ENCODE peak calls at places on chromosomes 3 and 15, in four cellular contexts. Z, N, A and D are unnamed samples.

GRCh38 chr3:128610671-128611070 is 39.9 kb downstream of the RPN1 start:
- DNase-seq in Z (no peak), N (no peak), A (no peak), D (no peak)

GRCh38 chr3:144011251-144011799 is 39.7 kb downstream of the DIPK2A start:
- DNase-seq in Z (no peak), N (no peak), A (no peak), D (no peak)

GRCh38 chr15:52100807-52101206 is 11.8 kb downstream of the BCL2L10 start:
- DNase-seq in Z (no peak), N (peak; percentile 97), A (peak; percentile 68), D (no peak)

GRCh38 chr15:92033723-92034122 is 180.2 kb downstream of the SLCO3A1 start:
- DNase-seq in Z (no peak), N (no peak), A (no peak), D (no peak)

GRCh38 chr3:4406746-4407568 is 60.1 kb downstream of the SUMF1 start:
- DNase-seq in Z (no peak), N (no peak), A (no peak), D (no peak)

GRCh38 chr3:127066635-127067034 is 83.7 kb downstream of the PLXNA1 start:
- DNase-seq in Z (no peak), N (no peak), A (no peak), D (no peak)

GRCh38 chr15:41999290-42000285 is 21.3 kb downstream of the PLA2G4E start:
- DNase-seq in Z (no peak), N (no peak), A (no peak), D (no peak)

GRCh38 chr15:73947651-73948050 is 21.4 kb downstream of the LOXL1 start:
- DNase-seq in Z (no peak), N (no peak), A (peak; percentile 35), D (no peak)

GRCh38 chr3:12984023-12984823 is 89.0 kb downstream of the IQSEC1 start:
- DNase-seq in Z (peak; percentile 18), N (peak; percentile 69), A (peak; percentile 67), D (peak; percentile 67)

GRCh38 chr3:149381173-149382090 is 4.0 kb upstream of the TM4SF1 start:
- DNase-seq in Z (no peak), N (no peak), A (no peak), D (no peak)

GRCh38 chr15:50017522-50017921 is 101.5 kb downstream of the ATP8B4 start:
- DNase-seq in Z (no peak), N (no peak), A (no peak), D (no peak)

GRCh38 chr15:89740137-89740536 is 10.9 kb downstream of the MESP1 start:
- DNase-seq in Z (peak; percentile 36), N (peak; percentile 49), A (no peak), D (no peak)

GRCh38 chr3:72070005-72070404 is 285.1 kb upstream of the PROK2 start:
- DNase-seq in Z (no peak), N (no peak), A (no peak), D (no peak)

GRCh38 chr15:36373549-36373948 is 205.9 kb upstream of the CDIN1 start:
- DNase-seq in Z (no peak), N (no peak), A (no peak), D (no peak)

GRCh38 chr3:36906504-36907149 is 38.2 kb downstream of the TRANK1 start:
- DNase-seq in Z (no peak), N (peak; percentile 53), A (no peak), D (no peak)

GRCh38 chr3:62169871-62170660 is 203.3 kb downstream of the FEZF2 start:
- DNase-seq in Z (no peak), N (peak; percentile 67), A (no peak), D (no peak)

GRCh38 chr3:179526989-179527391 is 35.7 kb upstream of the ACTL6A start:
- DNase-seq in Z (no peak), N (peak; percentile 51), A (peak; percentile 42), D (no peak)

GRCh38 chr3:156373654-156374053 is 181.3 kb downstream of the SSR3 start:
- DNase-seq in Z (no peak), N (no peak), A (no peak), D (no peak)

GRCh38 chr15:90871097-90871715 is 2.8 kb downstream of the FURIN start:
- DNase-seq in Z (peak; percentile 25), N (peak; percentile 12), A (peak; percentile 68), D (no peak)

GRCh38 chr3:115660646-115661442 is 37.5 kb downstream of the GAP43 start:
- DNase-seq in Z (no peak), N (no peak), A (no peak), D (peak; percentile 44)

GRCh38 chr3:196843435-196844110 is 24.1 kb upstream of the SENP5 start:
- DNase-seq in Z (no peak), N (no peak), A (no peak), D (no peak)

GRCh38 chr3:169822983-169823382 is 10.3 kb upstream of the LRRC34 start:
- DNase-seq in Z (no peak), N (no peak), A (no peak), D (no peak)

GRCh38 chr3:36813320-36813719 is 49.0 kb upstream of the DCLK3 start:
- DNase-seq in Z (no peak), N (no peak), A (no peak), D (peak; percentile 73)

DNA sequence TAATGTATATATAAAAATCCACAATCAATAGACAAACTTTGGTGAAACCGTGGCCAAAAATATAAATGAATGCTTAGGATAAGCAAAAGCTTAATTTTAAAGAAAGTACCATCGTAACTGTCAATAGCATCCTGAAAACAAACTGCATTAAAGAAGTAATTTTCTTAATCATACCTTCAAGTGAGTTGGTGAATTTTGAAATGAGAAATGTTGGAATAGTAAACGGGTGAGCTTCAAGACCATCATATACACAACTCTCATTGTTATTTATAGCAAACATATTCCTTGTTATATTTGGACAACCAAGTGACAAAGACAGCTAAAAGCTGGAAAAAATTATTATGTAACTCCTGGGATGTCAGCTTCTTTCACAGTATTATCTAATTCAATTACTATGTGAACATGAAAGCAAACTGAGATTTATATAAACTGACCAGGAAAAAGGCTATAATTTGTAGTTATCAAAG is 3.7 kb downstream of the DAZL start:
- DNase-seq in Z (no peak), N (no peak), A (no peak), D (no peak)
- H3K4me3 ChIP-seq in Z (no peak overlapping the region), N (no peak overlapping the region), A (no peak overlapping the region), D (peak overlapping the region; percentile 26)

DNA sequence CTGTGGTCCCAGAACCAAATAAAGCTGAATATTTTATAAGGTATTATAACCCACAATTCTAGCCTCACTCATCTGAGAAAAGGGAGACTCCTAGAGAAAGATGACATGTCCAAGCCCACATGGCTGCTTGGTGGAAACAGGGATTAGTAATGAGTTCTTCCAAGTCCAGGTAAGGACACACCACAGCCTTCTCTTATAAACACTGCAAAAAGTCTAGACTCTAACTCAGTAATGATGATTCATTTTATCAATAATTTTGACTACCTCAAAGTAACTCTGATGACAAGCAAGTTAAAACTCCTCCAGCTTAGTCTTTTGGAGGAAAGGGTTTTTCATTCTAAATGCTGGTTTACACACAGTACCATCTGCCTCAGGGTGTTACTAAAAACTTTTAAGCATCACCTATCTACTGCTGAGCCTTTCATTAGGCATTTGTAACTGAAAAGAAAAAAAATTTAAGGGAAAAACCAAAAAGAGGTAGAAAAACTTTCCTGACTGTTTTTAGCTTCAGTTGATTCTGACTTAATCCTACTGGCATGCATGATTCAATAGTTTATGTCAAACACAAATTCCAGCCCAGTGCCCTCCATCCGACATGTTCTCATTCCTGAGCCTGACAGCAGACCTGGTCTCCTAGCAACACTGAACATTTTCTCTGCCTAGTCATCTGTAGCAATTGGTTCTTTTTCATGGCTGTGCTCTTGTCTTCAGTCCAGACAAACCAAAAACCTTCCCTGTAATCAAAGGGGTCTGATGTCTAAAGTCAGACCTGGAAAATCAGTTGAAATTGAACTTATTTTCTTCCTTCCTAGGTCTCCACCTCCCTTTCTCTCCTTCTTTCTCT is 43.9 kb downstream of the P3H2 start:
- DNase-seq in Z (no peak), N (peak; percentile 99), A (no peak), D (no peak)
- H3K4me3 ChIP-seq in Z (no peak overlapping the region), N (no peak overlapping the region), A (no peak overlapping the region), D (no peak overlapping the region)

GRCh38 chr3:60555704-60556340 is 695.4 kb downstream of the FHIT start:
- DNase-seq in Z (no peak), N (peak; percentile 38), A (no peak), D (no peak)
- H3K4me3 ChIP-seq in Z (no peak overlapping the region), N (no peak overlapping the region), A (no peak overlapping the region), D (no peak overlapping the region)

GRCh38 chr3:40186508-40186907 is 123.0 kb upstream of the EIF1B start:
- DNase-seq in Z (no peak), N (no peak), A (no peak), D (no peak)

GRCh38 chr3:40185029-40185695 is 124.3 kb upstream of the EIF1B start:
- DNase-seq in Z (no peak), N (no peak), A (no peak), D (no peak)

GRCh38 chr3:40178012-40178594 is 131.4 kb upstream of the EIF1B start:
- DNase-seq in Z (no peak), N (no peak), A (no peak), D (no peak)

GRCh38 chr3:40179016-40179415 is 130.5 kb upstream of the EIF1B start:
- DNase-seq in Z (peak; percentile 25), N (peak; percentile 77), A (peak; percentile 83), D (peak; percentile 96)

GRCh38 chr3:40181182-40181581 is 128.3 kb upstream of the EIF1B start:
- DNase-seq in Z (no peak), N (no peak), A (no peak), D (no peak)
- H3K4me3 ChIP-seq in Z (no peak overlapping the region), N (no peak overlapping the region), A (no peak overlapping the region), D (no peak overlapping the region)

GRCh38 chr15:67168694-67169093 is 85.8 kb downstream of the AAGAB start:
- DNase-seq in Z (no peak), N (no peak), A (peak; percentile 35), D (no peak)

GRCh38 chr15:67166280-67167009 is 88.0 kb downstream of the AAGAB start:
- DNase-seq in Z (no peak), N (no peak), A (no peak), D (no peak)

GRCh38 chr15:67164811-67165652 is 89.4 kb downstream of the AAGAB start:
- DNase-seq in Z (no peak), N (peak; percentile 88), A (peak; percentile 73), D (no peak)

GRCh38 chr15:67165653-67166260 is 88.7 kb downstream of the AAGAB start:
- DNase-seq in Z (no peak), N (peak; percentile 77), A (peak; percentile 47), D (no peak)

GRCh38 chr15:67167131-67167530 is 87.3 kb downstream of the AAGAB start:
- DNase-seq in Z (no peak), N (no peak), A (no peak), D (no peak)
- H3K4me3 ChIP-seq in Z (no peak overlapping the region), N (no peak overlapping the region), A (no peak overlapping the region), D (no peak overlapping the region)

GRCh38 chr15:59614153-59614552 is 2.6 kb downstream of the GCNT3 start:
- DNase-seq in Z (no peak), N (no peak), A (no peak), D (no peak)
- H3K4me3 ChIP-seq in Z (no peak overlapping the region), N (no peak overlapping the region), A (no peak overlapping the region), D (no peak overlapping the region)

DNA sequence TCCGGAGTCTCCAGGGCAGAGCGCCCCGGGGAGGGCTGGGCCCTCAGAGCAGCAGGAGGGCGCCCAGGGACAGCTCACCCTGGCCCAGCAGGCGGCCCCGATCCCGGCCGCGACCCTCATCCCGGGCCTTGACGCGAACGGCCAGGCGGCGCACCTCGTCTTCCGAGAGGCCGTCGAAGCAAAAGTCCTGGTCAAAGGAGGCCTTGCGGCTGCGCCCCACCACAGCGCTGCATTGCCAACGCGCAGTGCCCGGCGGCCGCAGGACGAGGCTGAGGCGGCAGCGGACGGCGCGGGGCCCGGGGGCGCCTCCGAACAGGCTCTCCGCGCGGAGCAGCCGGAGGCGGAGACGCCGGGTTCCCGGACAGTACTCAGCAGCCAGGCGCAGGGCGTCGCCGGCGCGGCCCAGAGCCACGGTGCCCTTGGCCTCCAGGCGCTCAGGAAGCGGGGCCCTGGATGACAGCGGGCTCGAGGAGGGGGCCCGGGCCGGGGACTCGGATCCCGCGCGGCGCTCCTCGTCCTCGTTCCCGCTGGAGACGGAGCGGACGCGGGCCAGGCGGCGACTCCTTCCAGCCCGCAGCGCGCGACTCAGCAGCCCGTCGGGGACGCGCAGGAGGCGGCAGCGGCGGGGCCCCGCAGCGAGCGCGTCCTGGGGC is 1.1 kb downstream of the C2CD4B start:
- DNase-seq in Z (no peak), N (no peak), A (no peak), D (no peak)
- H3K4me3 ChIP-seq in Z (no peak overlapping the region), N (no peak overlapping the region), A (peak overlapping the region; percentile 20), D (peak overlapping the region; percentile 62)